ENCODE peak calls at places on chromosomes 5 and 9, in five cellular contexts. Q is RWPE1, O is fibroblast of lung, B is mucosa of descending colon, S is foreskin keratinocyte. G is an unnamed sample.

GRCh38 chr5:171908638-171909037 is 97.8 kb downstream of the FBXW11 start:
- DNase-seq in Q (no peak), O (no peak), B (no peak), S (no peak), G (no peak)

GRCh38 chr9:37801287-37801850 is 772 bp downstream of the DCAF10 start:
- DNase-seq in Q (peak; percentile 28), O (peak; percentile 24), B (peak; percentile 45), S (peak; percentile 31), G (peak; percentile 52)

GRCh38 chr9:109325089-109325488 is 4.2 kb upstream of the EPB41L4B start:
- DNase-seq in Q (no peak), O (no peak), B (no peak), S (no peak), G (no peak)

GRCh38 chr5:159452480-159453167 is 122.3 kb upstream of the IL12B start:
- DNase-seq in Q (no peak), O (no peak), B (no peak), S (no peak), G (no peak)

GRCh38 chr5:65262094-65262493 is 219.6 kb downstream of the ADAMTS6 start:
- DNase-seq in Q (no peak), O (no peak), B (no peak), S (no peak), G (no peak)

GRCh38 chr9:130444565-130445221 is at the start of gene ASS1:
- DNase-seq in Q (peak; percentile 80), O (peak; percentile 17), B (peak; percentile 89), S (no peak), G (no peak)

GRCh38 chr9:2621678-2622360 is at the start of gene VLDLR:
- DNase-seq in Q (peak; percentile 13), O (peak; percentile 25), B (peak; percentile 58), S (peak; percentile 21), G (peak; percentile 77)

GRCh38 chr9:106953166-106953565 is 90.2 kb downstream of the ZNF462 start:
- DNase-seq in Q (peak; percentile 36), O (peak; percentile 59), B (no peak), S (no peak), G (no peak)

GRCh38 chr5:127694518-127695171 is 8.5 kb upstream of the CCDC192 start:
- DNase-seq in Q (no peak), O (no peak), B (no peak), S (no peak), G (no peak)

GRCh38 chr5:160083501-160083900 is 35.7 kb downstream of the PWWP2A start:
- DNase-seq in Q (peak; percentile 70), O (no peak), B (no peak), S (peak; percentile 67), G (no peak)

GRCh38 chr9:73199886-73200285 is 48.2 kb downstream of the ANXA1 start:
- DNase-seq in Q (no peak), O (peak; percentile 8), B (no peak), S (no peak), G (peak; percentile 33)

GRCh38 chr5:17379188-17379951 is 118.7 kb upstream of the TAF11L2 start:
- DNase-seq in Q (no peak), O (peak; percentile 37), B (no peak), S (peak; percentile 66), G (peak; percentile 55)

GRCh38 chr5:67209141-67209771 is 12.7 kb upstream of the CD180 start:
- DNase-seq in Q (peak; percentile 92), O (peak; percentile 80), B (peak; percentile 92), S (peak; percentile 79), G (peak; percentile 31)

GRCh38 chr5:16791036-16791705 is 144.9 kb downstream of the MYO10 start:
- DNase-seq in Q (peak; percentile 67), O (peak; percentile 83), B (peak; percentile 72), S (no peak), G (no peak)

GRCh38 chr9:23123048-23123632 is 676.5 kb downstream of the DMRTA1 start:
- DNase-seq in Q (peak; percentile 16), O (peak; percentile 1), B (peak; percentile 58), S (peak; percentile 12), G (peak; percentile 62)

GRCh38 chr5:103394676-103395075 is 136.1 kb downstream of the MACIR start:
- DNase-seq in Q (no peak), O (no peak), B (no peak), S (no peak), G (no peak)

GRCh38 chr9:113299800-113300292 is 3.3 kb downstream of the RNF183 start:
- DNase-seq in Q (no peak), O (no peak), B (peak; percentile 83), S (no peak), G (no peak)

GRCh38 chr5:34038838-34039237 is 4.2 kb downstream of the C1QTNF3 start:
- DNase-seq in Q (no peak), O (no peak), B (no peak), S (no peak), G (no peak)

GRCh38 chr5:137329581-137329980 is 169.5 kb downstream of the SPOCK1 start:
- DNase-seq in Q (no peak), O (no peak), B (no peak), S (no peak), G (no peak)

GRCh38 chr9:136886610-136887597 is 588 bp downstream of the TRAF2 start:
- DNase-seq in Q (peak; percentile 57), O (peak; percentile 18), B (peak; percentile 50), S (no peak), G (peak; percentile 69)

GRCh38 chr9:112348257-112348992 is 15.0 kb upstream of the PTBP3 start:
- DNase-seq in Q (no peak), O (peak; percentile 77), B (peak; percentile 94), S (peak; percentile 68), G (peak; percentile 72)

GRCh38 chr5:35202319-35203111 is 27.8 kb downstream of the PRLR start:
- DNase-seq in Q (peak; percentile 31), O (peak; percentile 61), B (peak; percentile 81), S (peak; percentile 58), G (peak; percentile 70)

GRCh38 chr5:94066437-94067207 is 325.2 kb upstream of the POU5F2 start:
- DNase-seq in Q (no peak), O (no peak), B (no peak), S (no peak), G (no peak)

GRCh38 chr9:38339496-38339895 is 53.0 kb upstream of the ALDH1B1 start:
- DNase-seq in Q (no peak), O (peak; percentile 63), B (peak; percentile 33), S (no peak), G (no peak)

GRCh38 chr5:66171349-66172344 is 27.5 kb downstream of the SREK1 start:
- DNase-seq in Q (peak; percentile 51), O (peak; percentile 69), B (peak; percentile 64), S (peak; percentile 39), G (no peak)

GRCh38 chr9:128684325-128685021 is 4.5 kb upstream of the SET start:
- DNase-seq in Q (peak; percentile 98), O (peak; percentile 70), B (peak; percentile 92), S (peak; percentile 96), G (peak; percentile 30)

GRCh38 chr9:133439337-133439736 is 17.2 kb downstream of the ADAMTS13 start:
- DNase-seq in Q (no peak), O (no peak), B (no peak), S (no peak), G (no peak)

GRCh38 chr9:133436706-133437105 is 14.5 kb downstream of the ADAMTS13 start:
- DNase-seq in Q (no peak), O (no peak), B (no peak), S (no peak), G (no peak)

GRCh38 chr9:133440884-133441283 is 18.7 kb downstream of the ADAMTS13 start:
- DNase-seq in Q (no peak), O (no peak), B (no peak), S (peak; percentile 51), G (no peak)

GRCh38 chr9:133441571-133441970 is 18.2 kb upstream of the CACFD1 start:
- DNase-seq in Q (no peak), O (no peak), B (no peak), S (no peak), G (no peak)

GRCh38 chr9:133437753-133438531 is 15.8 kb downstream of the ADAMTS13 start:
- DNase-seq in Q (no peak), O (no peak), B (peak; percentile 46), S (no peak), G (no peak)
- TF ChIP-seq CTCF in Q (no peak), O (peak; percentile 23), B (no peak), S (peak; percentile 54), G (no peak)

GRCh38 chr5:179475956-179476355 is 74.4 kb upstream of the RUFY1 start:
- DNase-seq in Q (no peak), O (no peak), B (no peak), S (no peak), G (no peak)

GRCh38 chr5:179475211-179475840 is 75.0 kb upstream of the RUFY1 start:
- DNase-seq in Q (no peak), O (peak; percentile 79), B (no peak), S (no peak), G (no peak)

GRCh38 chr5:179468696-179469095 is 81.7 kb upstream of the RUFY1 start:
- DNase-seq in Q (no peak), O (no peak), B (no peak), S (no peak), G (no peak)

GRCh38 chr5:179470191-179470590 is 80.2 kb upstream of the RUFY1 start:
- DNase-seq in Q (no peak), O (no peak), B (no peak), S (no peak), G (no peak)

GRCh38 chr5:179472641-179473040 is 77.7 kb upstream of the RUFY1 start:
- DNase-seq in Q (no peak), O (no peak), B (no peak), S (no peak), G (no peak)
- TF ChIP-seq CTCF in Q (no peak), O (no peak), B (no peak), S (no peak), G (no peak)

DNA sequence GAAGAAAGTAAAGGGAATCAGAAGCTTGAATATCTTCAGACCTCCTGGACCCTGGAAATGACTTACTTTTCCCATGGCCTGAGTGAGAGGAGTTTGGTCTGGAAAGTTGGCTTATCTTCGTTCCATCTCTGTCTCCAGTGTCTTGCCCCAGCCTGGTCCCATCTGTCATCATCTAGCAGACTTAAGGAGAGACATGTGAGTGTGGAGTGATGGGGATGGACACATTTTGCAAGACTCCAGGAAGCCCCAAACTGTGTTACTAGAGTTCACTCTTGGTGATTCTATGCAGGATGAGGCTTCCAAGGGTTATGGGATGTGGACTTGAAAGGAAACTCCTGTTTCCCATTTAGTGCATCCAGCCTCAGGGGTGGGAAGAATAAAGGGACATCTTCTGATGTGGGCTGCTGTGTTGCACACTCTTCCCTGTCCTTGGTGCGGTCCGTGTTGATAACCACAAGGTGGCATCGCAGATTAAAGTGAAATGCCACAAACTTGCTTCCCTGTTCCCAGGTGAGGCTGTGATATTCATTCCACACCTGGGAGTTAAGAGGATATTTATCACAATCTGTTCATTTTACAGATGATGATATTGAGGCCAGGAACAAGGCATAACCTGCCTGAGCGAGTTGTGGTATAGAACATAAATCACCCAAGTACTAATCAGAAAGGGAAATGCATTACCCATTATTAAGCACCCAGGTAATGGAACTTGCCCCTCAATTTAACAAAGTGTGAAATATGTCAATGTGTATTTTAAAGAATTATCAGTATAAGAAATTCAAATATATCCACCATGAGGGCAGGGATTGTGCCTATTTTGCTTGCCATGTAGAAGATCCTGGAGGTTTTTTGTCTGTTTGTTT is 269.9 kb upstream of the PAPPA start:
- DNase-seq in Q (peak; percentile 85), O (peak; percentile 77), B (peak; percentile 35), S (peak; percentile 69), G (peak; percentile 24)
- TF ChIP-seq CTCF in Q (peak; percentile 91), O (peak; percentile 73), B (no peak), S (peak; percentile 91), G (peak; percentile 36)

DNA sequence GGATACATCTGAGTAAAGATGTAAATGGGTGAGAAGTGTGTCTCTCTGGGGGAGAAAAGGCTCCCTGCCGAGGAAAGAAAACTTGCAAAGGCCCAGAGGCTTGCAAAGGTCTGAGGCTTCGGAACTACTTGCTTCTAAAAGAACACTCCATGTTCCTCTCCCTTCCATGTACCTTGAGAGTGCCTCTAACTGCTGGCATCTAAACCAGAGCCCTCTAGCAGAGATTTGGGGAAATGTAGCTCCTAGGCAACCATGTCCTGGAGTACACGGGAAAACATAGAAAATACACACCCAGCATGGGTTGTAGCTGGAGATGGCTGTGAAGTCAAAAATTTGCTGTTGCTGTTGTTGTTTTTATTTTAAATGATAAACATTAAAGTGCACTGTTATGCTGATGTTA is 151.6 kb downstream of the SYK start:
- DNase-seq in Q (no peak), O (no peak), B (no peak), S (no peak), G (no peak)
- TF ChIP-seq CTCF in Q (no peak), O (peak; percentile 6), B (no peak), S (peak; percentile 12), G (no peak)